ENCODE peak calls at places on chromosomes 7 and 10, in six cellular contexts. I is IMR-90, Q is esophagus squamous epithelium, J is GM12878, N is body of pancreas, F is A549. B is an unnamed sample.

GRCh38 chr10:22597142-22597541 is 117.2 kb downstream of the PIP4K2A start:
- DNase-seq in I (peak), Q (no peak), J (peak), N (no peak), F (no peak), B (no peak)

GRCh38 chr10:22652988-22653431 is 61.4 kb downstream of the PIP4K2A start:
- DNase-seq in I (no peak), Q (no peak), J (no peak), N (no peak), F (no peak), B (no peak)

GRCh38 chr10:124282326-124282725 is 136.4 kb downstream of the OAT start:
- DNase-seq in I (no peak), Q (no peak), J (no peak), N (no peak), F (no peak), B (no peak)

GRCh38 chr10:113709221-113709838 is 29.6 kb downstream of the CASP7 start:
- DNase-seq in I (peak), Q (no peak), J (no peak), N (no peak), F (peak), B (no peak)

GRCh38 chr10:104906112-104906511 is 265.0 kb downstream of the SORCS3 start:
- DNase-seq in I (no peak), Q (no peak), J (no peak), N (no peak), F (no peak), B (no peak)

GRCh38 chr10:86664370-86665217 is 3.7 kb upstream of the LDB3 start:
- DNase-seq in I (no peak), Q (no peak), J (no peak), N (no peak), F (no peak), B (no peak)

GRCh38 chr10:132595850-132596249 is 58.3 kb downstream of the INPP5A start:
- DNase-seq in I (peak), Q (no peak), J (no peak), N (no peak), F (no peak), B (no peak)

GRCh38 chr7:104943502-104944343 is 70.3 kb upstream of the KMT2E start:
- DNase-seq in I (no peak), Q (no peak), J (peak), N (peak), F (peak), B (no peak)

GRCh38 chr10:49615721-49616120 is 1.9 kb downstream of the CHAT start:
- DNase-seq in I (no peak), Q (no peak), J (no peak), N (no peak), F (no peak), B (peak)

GRCh38 chr10:79331709-79332108 is 15.6 kb upstream of the PPIF start:
- DNase-seq in I (peak), Q (no peak), J (peak), N (no peak), F (peak), B (peak)

GRCh38 chr10:77285529-77286182 is 352.0 kb downstream of the KCNMA1 start:
- DNase-seq in I (no peak), Q (no peak), J (no peak), N (no peak), F (no peak), B (no peak)

GRCh38 chr10:35822316-35822715 is 180.2 kb upstream of the FZD8 start:
- DNase-seq in I (peak), Q (no peak), J (no peak), N (peak), F (peak), B (peak)

GRCh38 chr10:60604356-60604755 is 173.9 kb upstream of the CDK1 start:
- DNase-seq in I (no peak), Q (no peak), J (no peak), N (no peak), F (no peak), B (no peak)

GRCh38 chr7:55348502-55348901 is 16.6 kb upstream of the LANCL2 start:
- DNase-seq in I (peak), Q (no peak), J (no peak), N (no peak), F (no peak), B (no peak)

GRCh38 chr10:124532106-124532641 is 70.6 kb downstream of the LHPP start:
- DNase-seq in I (no peak), Q (no peak), J (no peak), N (no peak), F (peak), B (peak)

GRCh38 chr10:69180525-69181204 is 631 bp downstream of the SUPV3L1 start:
- DNase-seq in I (peak), Q (no peak), J (no peak), N (no peak), F (peak), B (no peak)

GRCh38 chr10:95542761-95543160 is 18.4 kb downstream of the SORBS1 start:
- DNase-seq in I (no peak), Q (no peak), J (no peak), N (no peak), F (no peak), B (no peak)

GRCh38 chr7:27367930-27368549 is 125.4 kb downstream of the EVX1 start:
- DNase-seq in I (no peak), Q (no peak), J (no peak), N (no peak), F (no peak), B (no peak)

GRCh38 chr10:131033166-131034085 is 278.1 kb downstream of the TCERG1L start:
- DNase-seq in I (no peak), Q (no peak), J (no peak), N (no peak), F (no peak), B (no peak)

GRCh38 chr7:50851451-50851850 is 68.8 kb upstream of the GRB10 start:
- DNase-seq in I (peak), Q (no peak), J (no peak), N (no peak), F (no peak), B (no peak)

GRCh38 chr7:4102231-4102841 is 579.8 kb upstream of the FOXK1 start:
- DNase-seq in I (no peak), Q (no peak), J (no peak), N (no peak), F (no peak), B (no peak)

GRCh38 chr10:129605986-129606518 is 139.0 kb downstream of the MGMT start:
- DNase-seq in I (no peak), Q (peak), J (peak), N (no peak), F (no peak), B (no peak)

GRCh38 chr10:52539463-52539862 is 225.4 kb downstream of the DKK1 start:
- DNase-seq in I (peak), Q (no peak), J (no peak), N (no peak), F (peak), B (no peak)

GRCh38 chr10:130762481-130762880 is 549.0 kb downstream of the TCERG1L start:
- DNase-seq in I (no peak), Q (no peak), J (no peak), N (peak), F (no peak), B (no peak)

GRCh38 chr10:2119316-2119715 is 382.0 kb upstream of the ADARB2 start:
- DNase-seq in I (no peak), Q (no peak), J (no peak), N (no peak), F (no peak), B (no peak)

GRCh38 chr7:23472974-23473847 is 2.9 kb upstream of the IGF2BP3 start:
- DNase-seq in I (no peak), Q (no peak), J (no peak), N (no peak), F (peak), B (no peak)

GRCh38 chr10:86365346-86366032 is 1.1 kb downstream of the GRID1 start:
- DNase-seq in I (no peak), Q (no peak), J (no peak), N (peak), F (no peak), B (peak)

GRCh38 chr10:42997151-42997848 is 79.6 kb upstream of the RET start:
- DNase-seq in I (no peak), Q (no peak), J (no peak), N (no peak), F (no peak), B (no peak)

GRCh38 chr7:140924821-140925421 is at the start of gene BRAF:
- DNase-seq in I (peak), Q (peak), J (peak), N (peak), F (peak), B (peak)

GRCh38 chr7:44086627-44087026 is 4.3 kb upstream of the POLM start:
- DNase-seq in I (no peak), Q (no peak), J (no peak), N (no peak), F (no peak), B (no peak)

GRCh38 chr7:78020874-78021249 is 222.3 kb downstream of the PHTF2 start:
- DNase-seq in I (no peak), Q (no peak), J (no peak), N (no peak), F (no peak), B (no peak)

GRCh38 chr10:124539935-124540641 is 78.5 kb downstream of the LHPP start:
- DNase-seq in I (peak), Q (no peak), J (no peak), N (peak), F (peak), B (no peak)

GRCh38 chr10:100346351-100346764 is 675 bp upstream of the SCD start:
- DNase-seq in I (peak), Q (no peak), J (peak), N (peak), F (peak), B (peak)

GRCh38 chr10:100341953-100342626 is 4.9 kb upstream of the SCD start:
- DNase-seq in I (peak), Q (no peak), J (no peak), N (peak), F (peak), B (peak)

GRCh38 chr7:21965318-21965717 is 19.6 kb upstream of the CDCA7L start:
- DNase-seq in I (no peak), Q (no peak), J (no peak), N (no peak), F (no peak), B (no peak)

GRCh38 chr7:45978010-45978681 is 57.1 kb upstream of the IGFBP3 start:
- DNase-seq in I (peak), Q (no peak), J (peak), N (peak), F (peak), B (no peak)

GRCh38 chr10:59222788-59223187 is 46.3 kb downstream of the PHYHIPL start:
- DNase-seq in I (peak), Q (no peak), J (no peak), N (no peak), F (no peak), B (no peak)

GRCh38 chr7:157077986-157078644 is 60.6 kb upstream of the UBE3C start:
- DNase-seq in I (no peak), Q (no peak), J (no peak), N (no peak), F (no peak), B (no peak)

GRCh38 chr10:118508863-118509262 is 86.6 kb downstream of the PRLHR start:
- DNase-seq in I (no peak), Q (no peak), J (no peak), N (no peak), F (no peak), B (no peak)

DNA sequence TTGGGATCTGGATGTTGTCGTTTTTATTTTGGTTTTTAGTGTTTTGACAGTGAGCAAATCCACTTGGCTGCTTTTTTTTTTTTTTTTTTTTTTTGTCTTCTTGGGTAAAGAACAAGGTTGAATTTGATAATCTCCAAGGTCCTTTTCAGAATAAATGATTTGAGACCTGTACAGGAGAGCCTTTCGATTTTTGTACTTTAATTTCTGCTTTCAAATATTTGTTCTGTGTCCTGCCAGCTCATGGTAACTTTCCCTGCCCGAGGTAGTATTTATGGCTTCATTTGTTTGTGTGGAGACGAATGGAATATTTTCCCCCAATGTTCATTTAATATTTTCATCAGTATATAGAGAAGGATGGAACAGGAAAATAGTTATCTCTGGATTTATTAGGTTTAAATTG is 19.9 kb downstream of the WAC start:
- DNase-seq in I (no peak), Q (no peak), J (no peak), N (no peak), F (no peak), B (no peak)
- H3K4me3 ChIP-seq in I (no peak), Q (no peak), J (no peak), N (no peak), F (no peak), B (no peak)

GRCh38 chr7:127270093-127270492 is 17.4 kb upstream of the GRM8 start:
- DNase-seq in I (no peak), Q (no peak), J (no peak), N (no peak), F (no peak), B (no peak)

GRCh38 chr7:127264219-127264618 is 11.5 kb upstream of the GRM8 start:
- DNase-seq in I (no peak), Q (no peak), J (no peak), N (no peak), F (no peak), B (no peak)

DNA sequence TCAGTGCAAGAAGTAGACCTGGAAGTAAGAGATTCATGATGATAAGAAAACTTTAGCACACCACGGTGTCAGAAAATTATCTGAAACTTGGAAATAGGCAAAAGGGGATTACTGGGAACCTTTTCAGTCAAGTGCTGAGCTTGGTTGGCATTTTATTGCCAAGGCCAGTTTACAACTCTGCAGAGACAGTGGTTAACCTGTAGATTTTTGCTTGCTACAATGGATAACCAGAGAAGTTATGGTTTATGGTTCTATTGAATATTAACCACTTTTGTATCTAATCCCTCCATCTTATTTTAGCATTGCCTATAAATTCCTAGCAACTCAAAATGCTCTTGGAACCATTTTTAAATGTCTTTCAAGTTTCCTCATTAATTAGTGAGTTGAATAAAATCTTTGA is 13.3 kb upstream of the GRM8 start:
- DNase-seq in I (no peak), Q (no peak), J (no peak), N (no peak), F (no peak), B (no peak)
- H3K27ac ChIP-seq in I (no peak), Q (no peak), J (no peak), N (no peak), F (no peak), B (no peak)

GRCh38 chr10:50621981-50622496 is 1.7 kb downstream of the SGMS1 start:
- DNase-seq in I (peak), Q (peak), J (peak), N (peak), F (peak), B (peak)
- TF ChIP-seq CTCF in I (peak), Q (no peak), J (peak), N (no peak), F (no peak), B (peak)

GRCh38 chr10:26566525-26567348 is 128.6 kb downstream of the APBB1IP start:
- DNase-seq in I (no peak), Q (no peak), J (no peak), N (no peak), F (no peak), B (no peak)
- H3K4me3 ChIP-seq in I (no peak), Q (peak), J (no peak), N (peak), F (no peak), B (peak)

B was measured in dorsolateral prefrontal cortex.